ENCODE peak calls at places on chromosome 17, in eight cellular contexts. V is upper lobe of right lung, Q is psoas muscle, Z is cardiac muscle cell, X is fibroblast of lung, P is MM.1S, G is neural progenitor cell, O is right atrium auricular region. I is an unnamed sample.

GRCh38 chr17:58204796-58205195 is 12.3 kb downstream of the EPX start:
- DNase-seq in G (no peak), Z (no peak), Q (no peak), X (no peak), O (no peak), V (no peak), P (no peak), I (peak; percentile 28)

GRCh38 chr17:60641810-60642220 is 35.8 kb upstream of the BCAS3 start:
- DNase-seq in O (peak; percentile 63), G (peak; percentile 78), X (peak; percentile 90), V (no peak), P (peak; percentile 65), Z (peak; percentile 90), Q (no peak), I (peak; percentile 87)

GRCh38 chr17:82399030-82399429 is 19.1 kb upstream of the HEXD start:
- DNase-seq in V (no peak), G (no peak), Z (no peak), X (peak; percentile 70), Q (peak; percentile 80), P (no peak), O (no peak), I (peak; percentile 89)

GRCh38 chr17:56699186-56699895 is 105.8 kb downstream of the NOG start:
- DNase-seq in X (peak; percentile 87), V (peak; percentile 72), G (peak; percentile 88), Z (peak; percentile 68), P (no peak), Q (peak; percentile 78), O (peak; percentile 66), I (peak; percentile 84)

GRCh38 chr17:82418001-82418986 is at the start of the genes HEXD and OGFOD3:
- DNase-seq in V (peak; percentile 94), O (peak; percentile 66), Z (peak; percentile 92), Q (peak; percentile 87), P (peak; percentile 90), G (peak; percentile 96), X (peak; percentile 70), I (peak; percentile 63)

GRCh38 chr17:35715416-35715815 is 16.0 kb upstream of the RASL10B start:
- DNase-seq in Q (no peak), G (peak; percentile 91), X (no peak), O (no peak), V (no peak), P (no peak), Z (peak; percentile 69), I (no peak)

GRCh38 chr17:81917565-81918332 is at the start of gene SIRT7:
- DNase-seq in O (peak; percentile 68), V (peak; percentile 90), X (peak; percentile 64), P (peak; percentile 83), Q (peak; percentile 74), G (peak; percentile 93), Z (peak; percentile 87), I (peak; percentile 66)

GRCh38 chr17:82371333-82372062 is at the start of gene UTS2R:
- DNase-seq in O (no peak), X (no peak), Z (peak; percentile 73), P (no peak), Q (no peak), G (peak; percentile 81), V (no peak), I (no peak)

GRCh38 chr17:70636517-70637133 is 467.3 kb downstream of the KCNJ2 start:
- DNase-seq in Q (no peak), G (peak; percentile 42), V (no peak), O (no peak), X (peak; percentile 66), Z (peak; percentile 58), P (peak; percentile 42), I (peak; percentile 59)

GRCh38 chr17:48478224-48479013 is 48.4 kb upstream of the SKAP1 start:
- DNase-seq in P (peak; percentile 86), X (no peak), O (no peak), Q (no peak), G (no peak), V (no peak), Z (no peak), I (no peak)

GRCh38 chr17:56592487-56593072 is 919 bp upstream of the NOG start:
- DNase-seq in Z (peak; percentile 88), Q (peak; percentile 68), V (peak; percentile 83), X (peak; percentile 53), P (peak; percentile 57), G (peak; percentile 91), O (no peak), I (peak; percentile 18)

GRCh38 chr17:22145605-22146178 is 453.4 kb downstream of the KCNJ18 start:
- DNase-seq in X (no peak), P (no peak), Q (no peak), O (no peak), G (no peak), Z (no peak), V (no peak), I (no peak)

GRCh38 chr17:46138470-46138869 is 54.8 kb downstream of the KANSL1 start:
- DNase-seq in P (no peak), Q (no peak), Z (no peak), O (no peak), X (no peak), G (no peak), V (no peak), I (no peak)

GRCh38 chr17:46139365-46140210 is 53.6 kb downstream of the KANSL1 start:
- DNase-seq in V (no peak), P (no peak), X (no peak), Z (no peak), Q (no peak), O (no peak), G (no peak), I (no peak)

GRCh38 chr17:46141645-46142044 is 51.6 kb downstream of the KANSL1 start:
- DNase-seq in X (no peak), V (no peak), G (no peak), Z (no peak), Q (no peak), P (no peak), O (no peak), I (no peak)

GRCh38 chr17:46143827-46144236 is 49.4 kb downstream of the KANSL1 start:
- DNase-seq in V (no peak), Z (no peak), Q (no peak), P (no peak), O (no peak), X (no peak), G (no peak), I (no peak)

GRCh38 chr17:46140645-46141197 is 52.5 kb downstream of the KANSL1 start:
- DNase-seq in V (no peak), Q (no peak), X (no peak), Z (no peak), G (no peak), O (no peak), P (no peak), I (no peak)
- H3K4me3 ChIP-seq in V (no peak overlapping the region), Q (no peak overlapping the region), X (no peak overlapping the region), Z (no peak overlapping the region), G (no peak overlapping the region), O (no peak overlapping the region), P (no peak overlapping the region), I (no peak overlapping the region)

GRCh38 chr17:39870776-39871175 is 2.8 kb downstream of the ZPBP2 start:
- DNase-seq in P (no peak), O (no peak), Z (no peak), G (no peak), Q (no peak), X (no peak), V (no peak), I (no peak)

GRCh38 chr17:39867891-39868553 is at the start of gene ZPBP2:
- DNase-seq in P (no peak), X (no peak), Z (no peak), V (peak; percentile 59), Q (no peak), G (no peak), O (no peak), I (no peak)

GRCh38 chr17:39867084-39867890 is 715 bp upstream of the ZPBP2 start:
- DNase-seq in O (no peak), X (no peak), P (peak; percentile 91), Q (no peak), V (no peak), Z (no peak), G (no peak), I (no peak)

GRCh38 chr17:39868554-39868942 is 546 bp downstream of the ZPBP2 start:
- DNase-seq in X (no peak), P (no peak), V (no peak), Q (no peak), Z (no peak), G (no peak), O (no peak), I (no peak)

GRCh38 chr17:39872700-39873099 is 4.7 kb downstream of the ZPBP2 start:
- DNase-seq in Q (no peak), P (peak; percentile 32), V (no peak), X (peak; percentile 33), Z (no peak), O (no peak), G (no peak), I (no peak)
- TF ChIP-seq CTCF in Q (peak; percentile 28), P (peak; percentile 44), V (peak; percentile 31), X (peak; percentile 25), Z (peak; percentile 36), O (no peak), G (no peak), I (no peak)

DNA sequence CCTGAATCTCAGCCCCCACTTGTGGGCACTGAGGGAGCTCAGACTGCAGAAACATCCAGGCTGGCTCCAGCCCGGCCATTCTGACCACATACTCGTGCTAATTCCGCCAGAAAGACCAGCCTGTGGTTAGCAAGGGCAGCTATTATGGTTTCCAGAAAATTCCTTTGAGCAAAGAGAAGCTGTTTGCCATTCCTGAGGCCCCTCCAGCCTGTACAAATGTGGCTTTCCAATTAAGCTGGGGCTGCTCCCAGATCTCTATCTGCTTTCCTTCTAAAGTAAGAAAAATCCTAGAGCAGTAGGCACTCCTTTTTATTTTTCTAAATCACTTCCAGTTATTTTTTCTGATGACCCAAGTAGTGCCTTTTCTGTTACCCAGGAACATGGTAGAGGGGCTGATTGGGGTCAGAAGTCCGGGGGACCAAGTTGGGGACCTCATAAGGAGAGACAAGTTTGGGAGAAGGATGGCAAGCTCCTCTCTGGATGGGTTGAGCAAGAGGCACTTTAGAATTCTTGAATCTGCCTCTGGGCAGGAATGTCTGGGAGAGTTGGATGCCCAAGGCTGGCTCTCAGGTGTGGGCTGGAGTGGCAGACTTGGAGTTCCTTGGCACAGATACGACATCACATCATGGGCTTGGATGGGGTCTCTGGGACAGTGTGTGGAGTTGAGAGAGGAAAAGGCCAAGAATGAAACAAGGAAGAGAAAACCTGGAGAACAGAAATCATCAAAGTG is 83.3 kb upstream of the TNRC6C start:
- DNase-seq in P (no peak), X (peak; percentile 8), V (no peak), Q (no peak), O (no peak), Z (no peak), G (no peak), I (peak; percentile 51)
- H3K4me3 ChIP-seq in P (no peak overlapping the region), X (no peak overlapping the region), V (no peak overlapping the region), Q (no peak overlapping the region), O (no peak overlapping the region), Z (no peak overlapping the region), G (no peak overlapping the region), I (no peak overlapping the region)

DNA sequence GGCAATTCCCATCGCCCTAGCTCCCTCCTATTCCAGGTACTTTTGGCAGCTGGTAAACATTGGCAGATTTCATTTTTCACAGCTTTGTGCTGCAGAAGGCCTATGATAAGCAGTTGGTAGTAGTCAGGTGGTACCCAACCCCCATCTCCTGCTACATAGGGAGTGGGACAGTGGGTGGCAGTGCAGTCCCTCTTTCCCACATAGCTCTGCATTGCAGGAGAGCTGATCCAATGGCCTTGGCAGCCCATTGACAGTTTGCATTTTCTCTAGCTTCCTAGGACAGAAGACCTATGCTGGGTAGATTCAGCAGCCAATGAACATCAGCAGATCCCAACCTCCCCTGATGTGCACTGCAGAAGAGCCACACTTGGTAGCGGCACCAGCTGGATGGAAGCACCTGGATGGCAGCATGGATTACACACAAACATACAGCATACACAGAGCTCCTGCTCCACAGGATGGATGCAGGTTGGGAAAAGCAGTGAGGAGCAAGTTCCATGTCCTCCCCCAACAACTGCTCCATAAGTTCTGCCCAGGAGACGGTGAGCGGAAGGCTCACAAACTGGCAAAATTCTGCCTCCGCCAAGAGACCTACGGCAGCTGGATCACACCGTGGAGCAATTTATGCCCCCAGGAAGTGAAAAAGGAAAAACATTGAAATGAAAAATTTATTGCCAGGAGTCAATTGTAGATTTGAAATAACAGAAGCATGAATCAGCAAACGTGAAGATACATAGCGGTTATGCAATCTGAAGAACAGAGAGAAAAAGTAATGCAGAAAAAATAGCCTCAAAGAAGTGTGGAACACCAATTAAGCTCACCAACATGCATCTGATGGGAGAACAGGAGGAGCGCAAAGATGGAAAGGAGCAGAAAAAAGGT is 95.7 kb downstream of the CACNG1 start:
- DNase-seq in P (no peak), G (peak; percentile 23), Z (peak; percentile 34), X (no peak), O (no peak), V (no peak), Q (no peak), I (peak; percentile 39)
- TF ChIP-seq CTCF in P (no peak), G (peak; percentile 22), Z (peak; percentile 3), X (no peak), O (no peak), V (no peak), Q (no peak), I (no peak)